ENCODE peak calls at places on chromosomes 13 and 19, in eight cellular contexts. S, X, U, V, A, E, I and F are unnamed samples.

GRCh38 chr13:36815069-36815468 is 4.0 kb upstream of the RFXAP start:
- DNase-seq in S (no peak), X (no peak), U (no peak), V (no peak), A (no peak), E (no peak), I (no peak), F (no peak)

GRCh38 chr19:29658221-29658991 is 6.9 kb upstream of the PLEKHF1 start:
- DNase-seq in S (no peak), X (no peak), U (no peak), V (no peak), A (no peak), E (no peak), I (no peak), F (no peak)

GRCh38 chr19:1884719-1885334 is 469 bp downstream of the ABHD17A start:
- DNase-seq in S (no peak), X (no peak), U (no peak), V (peak; percentile 40), A (no peak), E (no peak), I (no peak), F (no peak)

GRCh38 chr19:50723069-50723468 is at the start of gene CLEC11A:
- DNase-seq in S (no peak), X (no peak), U (no peak), V (peak; percentile 53), A (no peak), E (peak; percentile 64), I (peak; percentile 64), F (no peak)

GRCh38 chr19:41617941-41618730 is 8.7 kb downstream of the CEACAM4 start:
- DNase-seq in S (no peak), X (no peak), U (no peak), V (no peak), A (no peak), E (no peak), I (no peak), F (no peak)

GRCh38 chr19:27859689-27860088 is 1353.3 kb downstream of the UQCRFS1 start:
- DNase-seq in S (no peak), X (no peak), U (no peak), V (no peak), A (no peak), E (no peak), I (no peak), F (no peak)

GRCh38 chr19:16442386-16443276 is 29.1 kb downstream of the EPS15L1 start:
- DNase-seq in S (no peak), X (peak; percentile 63), U (no peak), V (peak; percentile 49), A (no peak), E (peak; percentile 65), I (no peak), F (no peak)

GRCh38 chr13:59846845-59847620 is 316.7 kb downstream of the DIAPH3 start:
- DNase-seq in S (no peak), X (no peak), U (no peak), V (no peak), A (no peak), E (no peak), I (peak; percentile 14), F (no peak)

GRCh38 chr19:33306853-33307792 is 4.8 kb upstream of the CEBPA start:
- DNase-seq in S (no peak), X (no peak), U (no peak), V (no peak), A (no peak), E (peak; percentile 42), I (no peak), F (no peak)

GRCh38 chr19:30158893-30159245 is 213.3 kb upstream of the ZNF536 start:
- DNase-seq in S (no peak), X (no peak), U (no peak), V (no peak), A (no peak), E (no peak), I (no peak), F (no peak)

GRCh38 chr19:57886046-57886445 is 2.8 kb downstream of the ZNF814 start:
- DNase-seq in S (no peak), X (no peak), U (no peak), V (no peak), A (no peak), E (no peak), I (no peak), F (no peak)

GRCh38 chr19:35528218-35529038 is at the start of gene SBSN:
- DNase-seq in S (no peak), X (no peak), U (no peak), V (no peak), A (no peak), E (no peak), I (peak; percentile 42), F (no peak)

GRCh38 chr19:2327773-2328400 is 499 bp downstream of the LSM7 start:
- DNase-seq in S (peak; percentile 14), X (no peak), U (peak; percentile 89), V (no peak), A (no peak), E (peak; percentile 82), I (peak; percentile 79), F (no peak)

GRCh38 chr19:46426506-46427162 is 2.1 kb downstream of the PNMA8C start:
- DNase-seq in S (peak; percentile 94), X (peak; percentile 76), U (peak; percentile 66), V (peak; percentile 91), A (peak; percentile 81), E (no peak), I (peak; percentile 80), F (peak; percentile 87)

GRCh38 chr19:29532097-29532496 is 6.3 kb downstream of the VSTM2B start:
- DNase-seq in S (peak; percentile 8), X (no peak), U (no peak), V (no peak), A (no peak), E (peak; percentile 25), I (no peak), F (no peak)

DNA sequence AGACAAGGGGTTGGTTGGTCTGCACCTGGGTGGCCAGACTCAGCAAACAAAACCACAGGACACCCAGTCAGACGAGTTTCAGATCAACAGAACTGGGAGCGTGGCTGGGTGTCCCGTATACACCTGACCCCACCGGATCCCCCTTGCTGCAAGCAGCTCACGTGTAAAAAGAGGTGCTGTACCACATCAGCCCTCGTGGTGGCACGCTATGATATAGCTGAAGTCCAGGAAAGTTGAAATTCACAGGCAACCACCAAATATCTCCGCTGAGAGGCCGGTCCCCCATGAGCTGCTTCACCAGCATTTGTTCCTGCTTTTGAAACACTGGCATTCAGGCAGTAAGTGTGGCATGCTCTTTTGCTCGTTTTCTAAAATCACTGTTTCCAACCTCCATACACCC is 92.3 kb downstream of the TUBA3C start:
- DNase-seq in S (no peak), X (no peak), U (no peak), V (no peak), A (no peak), E (no peak), I (no peak), F (no peak)
- TF ChIP-seq CTCF in S (no peak), X (peak; percentile 12), U (no peak), V (no peak), A (no peak), E (no peak), I (no peak), F (peak; percentile 33)

GRCh38 chr13:40692946-40693345 is 26.5 kb upstream of the FOXO1 start:
- DNase-seq in S (no peak), X (no peak), U (no peak), V (no peak), A (no peak), E (no peak), I (peak; percentile 15), F (no peak)

GRCh38 chr13:40694426-40694825 is 28.0 kb upstream of the FOXO1 start:
- DNase-seq in S (no peak), X (no peak), U (no peak), V (no peak), A (no peak), E (no peak), I (no peak), F (no peak)

GRCh38 chr13:40697711-40698110 is 31.3 kb upstream of the FOXO1 start:
- DNase-seq in S (no peak), X (no peak), U (no peak), V (no peak), A (no peak), E (no peak), I (no peak), F (no peak)
- TF ChIP-seq CTCF in S (no peak), X (no peak), U (no peak), V (no peak), A (no peak), E (no peak), I (no peak), F (no peak)

GRCh38 chr13:76885203-76886004 is 801 bp downstream of the KCTD12 start:
- DNase-seq in S (peak; percentile 75), X (peak; percentile 83), U (peak; percentile 73), V (peak; percentile 81), A (peak; percentile 86), E (peak; percentile 81), I (peak; percentile 75), F (peak; percentile 88)
- TF ChIP-seq CTCF in S (no peak), X (peak; percentile 42), U (peak; percentile 43), V (peak; percentile 39), A (peak; percentile 27), E (peak; percentile 24), I (peak; percentile 32), F (peak; percentile 22)

DNA sequence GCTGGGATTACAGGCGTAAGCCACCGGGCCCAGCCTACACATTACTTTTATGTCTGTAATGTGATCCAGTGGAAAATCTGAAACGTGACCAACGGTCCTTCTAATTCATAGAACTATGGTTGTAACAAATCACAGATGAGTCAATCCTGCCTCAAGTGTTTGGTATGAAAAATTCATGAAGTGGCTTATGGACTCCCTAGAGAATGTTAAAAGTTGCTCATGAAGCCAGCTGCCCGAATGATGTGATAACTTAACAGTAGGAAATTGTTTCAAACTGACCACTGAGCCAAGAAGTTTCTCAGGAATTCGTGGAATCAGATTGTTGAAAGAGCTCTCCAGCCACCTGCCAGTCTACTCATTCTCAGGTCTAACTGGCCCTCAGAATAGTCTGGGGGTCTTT is 59.4 kb upstream of the FARP1 start:
- DNase-seq in S (no peak), X (no peak), U (no peak), V (no peak), A (no peak), E (no peak), I (peak; percentile 59), F (no peak)
- TF ChIP-seq CTCF in S (no peak), X (no peak), U (no peak), V (no peak), A (no peak), E (no peak), I (no peak), F (no peak)

GRCh38 chr13:106036870-106037269 is 498.6 kb downstream of the EFNB2 start:
- DNase-seq in S (no peak), X (no peak), U (no peak), V (no peak), A (no peak), E (no peak), I (no peak), F (no peak)
- TF ChIP-seq CTCF in S (no peak), X (no peak), U (no peak), V (no peak), A (no peak), E (no peak), I (peak; percentile 16), F (no peak)

GRCh38 chr19:49118565-49119410 is at the start of gene C19orf73:
- DNase-seq in S (peak; percentile 97), X (peak; percentile 95), U (peak; percentile 100), V (peak; percentile 94), A (peak; percentile 97), E (peak; percentile 98), I (peak; percentile 94), F (peak; percentile 97)
- TF ChIP-seq CTCF in S (peak; percentile 39), X (no peak), U (no peak), V (peak; percentile 45), A (peak; percentile 11), E (no peak), I (no peak), F (peak; percentile 30)